ENCODE peak calls at places on chromosomes 3 and 15, in four cellular contexts. One of them, this sample, is unnamed.
A peak's percentile ranks its signal among the peaks of the same experiment; 100 is the strongest.

GRCh38 chr3:148815316-148815715 is 12.3 kb upstream of the CPB1 start:
- DNase-seq in MCF 10A: no peak
- DNase-seq in ecto neural progenitor cell: no peak
- DNase-seq in erythroblast: no peak
- DNase-seq in this sample: no peak

GRCh38 chr3:139537325-139537724 is 2.2 kb downstream of the RBP1 start:
- DNase-seq in MCF 10A: peak; percentile 53
- DNase-seq in ecto neural progenitor cell: no peak
- DNase-seq in erythroblast: no peak
- DNase-seq in this sample: no peak

GRCh38 chr3:11546657-11547302 is 96.9 kb downstream of the VGLL4 start:
- DNase-seq in MCF 10A: no peak
- DNase-seq in ecto neural progenitor cell: no peak
- DNase-seq in erythroblast: no peak
- DNase-seq in this sample: no peak

GRCh38 chr15:98025237-98025636 is 64.7 kb downstream of the ARRDC4 start:
- DNase-seq in MCF 10A: peak; percentile 56
- DNase-seq in ecto neural progenitor cell: no peak
- DNase-seq in erythroblast: no peak
- DNase-seq in this sample: no peak

GRCh38 chr3:171415070-171415469 is 45.1 kb downstream of the TNIK start:
- DNase-seq in MCF 10A: peak; percentile 13
- DNase-seq in ecto neural progenitor cell: no peak
- DNase-seq in erythroblast: no peak
- DNase-seq in this sample: no peak

GRCh38 chr3:64125561-64125960 is 99.7 kb downstream of the PRICKLE2 start:
- DNase-seq in MCF 10A: no peak
- DNase-seq in ecto neural progenitor cell: no peak
- DNase-seq in erythroblast: no peak
- DNase-seq in this sample: no peak

GRCh38 chr3:127136024-127136600 is 56.8 kb upstream of the PRR23E start:
- DNase-seq in MCF 10A: no peak
- DNase-seq in ecto neural progenitor cell: no peak
- DNase-seq in erythroblast: no peak
- DNase-seq in this sample: no peak

GRCh38 chr15:100043069-100043641 is 298.6 kb downstream of the ADAMTS17 start:
- DNase-seq in MCF 10A: peak; percentile 75
- DNase-seq in ecto neural progenitor cell: no peak
- DNase-seq in erythroblast: no peak
- DNase-seq in this sample: no peak

GRCh38 chr15:32723171-32723948 is 5.6 kb downstream of the GREM1 start:
- DNase-seq in MCF 10A: no peak
- DNase-seq in ecto neural progenitor cell: no peak
- DNase-seq in erythroblast: no peak
- DNase-seq in this sample: no peak

GRCh38 chr3:172627057-172627809 is 83.6 kb downstream of the NCEH1 start:
- DNase-seq in MCF 10A: peak; percentile 59
- DNase-seq in ecto neural progenitor cell: no peak
- DNase-seq in erythroblast: peak; percentile 41
- DNase-seq in this sample: no peak

GRCh38 chr3:173109143-173109542 is 31.9 kb downstream of the SPATA16 start:
- DNase-seq in MCF 10A: no peak
- DNase-seq in ecto neural progenitor cell: no peak
- DNase-seq in erythroblast: no peak
- DNase-seq in this sample: no peak

GRCh38 chr3:63644212-63644777 is 8.2 kb upstream of the SNTN start:
- DNase-seq in MCF 10A: no peak
- DNase-seq in ecto neural progenitor cell: peak; percentile 50
- DNase-seq in erythroblast: no peak
- DNase-seq in this sample: no peak

GRCh38 chr3:24119321-24119751 is 174.2 kb downstream of the NR1D2 start:
- DNase-seq in MCF 10A: peak; percentile 80
- DNase-seq in ecto neural progenitor cell: no peak
- DNase-seq in erythroblast: no peak
- DNase-seq in this sample: no peak

GRCh38 chr15:34490421-34491193 is 53.0 kb upstream of the GOLGA8A start:
- DNase-seq in MCF 10A: no peak
- DNase-seq in ecto neural progenitor cell: peak; percentile 75
- DNase-seq in erythroblast: no peak
- DNase-seq in this sample: no peak

GRCh38 chr3:13870902-13871301 is 9.0 kb downstream of the WNT7A start:
- DNase-seq in MCF 10A: no peak
- DNase-seq in ecto neural progenitor cell: no peak
- DNase-seq in erythroblast: no peak
- DNase-seq in this sample: no peak

GRCh38 chr3:183435701-183436100 is 7.3 kb upstream of the MCF2L2 start:
- DNase-seq in MCF 10A: no peak
- DNase-seq in ecto neural progenitor cell: no peak
- DNase-seq in erythroblast: no peak
- DNase-seq in this sample: no peak

GRCh38 chr15:72406936-72407335 is 8.8 kb downstream of the TMEM202 start:
- DNase-seq in MCF 10A: no peak
- DNase-seq in ecto neural progenitor cell: no peak
- DNase-seq in erythroblast: no peak
- DNase-seq in this sample: no peak

GRCh38 chr15:69156726-69157381 is 3.6 kb upstream of the GLCE start:
- DNase-seq in MCF 10A: no peak
- DNase-seq in ecto neural progenitor cell: no peak
- DNase-seq in erythroblast: no peak
- DNase-seq in this sample: peak; percentile 51

GRCh38 chr3:43098761-43099160 is 7.1 kb downstream of the POMGNT2 start:
- DNase-seq in MCF 10A: no peak
- DNase-seq in ecto neural progenitor cell: no peak
- DNase-seq in erythroblast: no peak
- DNase-seq in this sample: no peak

GRCh38 chr15:78727561-78727960 is 83.7 kb downstream of the ADAMTS7 start:
- DNase-seq in MCF 10A: no peak
- DNase-seq in ecto neural progenitor cell: no peak
- DNase-seq in erythroblast: no peak
- DNase-seq in this sample: no peak

GRCh38 chr3:142468456-142468855 is 20.6 kb upstream of the XRN1 start:
- DNase-seq in MCF 10A: no peak
- DNase-seq in ecto neural progenitor cell: no peak
- DNase-seq in erythroblast: no peak
- DNase-seq in this sample: no peak

This sample was measured in glutamatergic neuron.